ENCODE peak calls at places on chromosomes 12 and 14, in four cellular contexts. One of them, this sample, is unnamed.

GRCh38 chr12:6363330-6364036 is 11.9 kb downstream of the SCNN1A start:
- DNase-seq in neuronal stem cell: no peak
- DNase-seq in IMR-90: peak; percentile 28
- DNase-seq in endodermal cell: peak; percentile 91
- DNase-seq in this sample: peak; percentile 88

GRCh38 chr12:109734219-109735000 is 20.8 kb downstream of the FAM222A start:
- DNase-seq in neuronal stem cell: no peak
- DNase-seq in IMR-90: peak; percentile 1
- DNase-seq in endodermal cell: peak; percentile 97
- DNase-seq in this sample: peak; percentile 62

GRCh38 chr14:106564058-106564643 is 1037.8 kb downstream of the TMEM121 start:
- DNase-seq in neuronal stem cell: no peak
- DNase-seq in IMR-90: no peak
- DNase-seq in endodermal cell: peak; percentile 68
- DNase-seq in this sample: no peak

GRCh38 chr12:115174928-115175327 is 491.0 kb upstream of the TBX3 start:
- DNase-seq in neuronal stem cell: no peak
- DNase-seq in IMR-90: no peak
- DNase-seq in endodermal cell: peak; percentile 70
- DNase-seq in this sample: no peak

GRCh38 chr14:57189070-57189469 is 79.6 kb downstream of the EXOC5 start:
- DNase-seq in neuronal stem cell: no peak
- DNase-seq in IMR-90: peak; percentile 11
- DNase-seq in endodermal cell: no peak
- DNase-seq in this sample: no peak

GRCh38 chr12:94458882-94459772 is 540 bp downstream of the CEP83 start:
- DNase-seq in neuronal stem cell: peak; percentile 2
- DNase-seq in IMR-90: peak; percentile 48
- DNase-seq in endodermal cell: no peak
- DNase-seq in this sample: no peak

GRCh38 chr14:34449819-34450541 is 12.1 kb downstream of the SPTSSA start:
- DNase-seq in neuronal stem cell: no peak
- DNase-seq in IMR-90: no peak
- DNase-seq in endodermal cell: no peak
- DNase-seq in this sample: no peak

GRCh38 chr12:68378859-68379628 is 46.9 kb upstream of the MDM1 start:
- DNase-seq in neuronal stem cell: no peak
- DNase-seq in IMR-90: no peak
- DNase-seq in endodermal cell: no peak
- DNase-seq in this sample: no peak

GRCh38 chr14:34113051-34113511 is 162.2 kb upstream of the EGLN3 start:
- DNase-seq in neuronal stem cell: no peak
- DNase-seq in IMR-90: peak; percentile 31
- DNase-seq in endodermal cell: no peak
- DNase-seq in this sample: no peak

GRCh38 chr12:106417926-106418910 is 60.7 kb downstream of the POLR3B start:
- DNase-seq in neuronal stem cell: no peak
- DNase-seq in IMR-90: peak; percentile 76
- DNase-seq in endodermal cell: peak; percentile 60
- DNase-seq in this sample: no peak

GRCh38 chr14:68409355-68409754 is 383.5 kb downstream of the ZFP36L1 start:
- DNase-seq in neuronal stem cell: no peak
- DNase-seq in IMR-90: no peak
- DNase-seq in endodermal cell: no peak
- DNase-seq in this sample: no peak

GRCh38 chr12:115129727-115130126 is 445.8 kb upstream of the TBX3 start:
- DNase-seq in neuronal stem cell: no peak
- DNase-seq in IMR-90: no peak
- DNase-seq in endodermal cell: no peak
- DNase-seq in this sample: no peak

GRCh38 chr14:31690056-31690455 is 128.9 kb downstream of the NUBPL start:
- DNase-seq in neuronal stem cell: no peak
- DNase-seq in IMR-90: no peak
- DNase-seq in endodermal cell: no peak
- DNase-seq in this sample: no peak

GRCh38 chr12:49342066-49342913 is 4.4 kb upstream of the DNAJC22 start:
- DNase-seq in neuronal stem cell: peak; percentile 93
- DNase-seq in IMR-90: peak; percentile 66
- DNase-seq in endodermal cell: peak; percentile 100
- DNase-seq in this sample: peak; percentile 92

GRCh38 chr12:62832027-62832426 is 102.9 kb downstream of the PPM1H start:
- DNase-seq in neuronal stem cell: no peak
- DNase-seq in IMR-90: no peak
- DNase-seq in endodermal cell: no peak
- DNase-seq in this sample: no peak

GRCh38 chr12:42589465-42590323 is at the start of gene PRICKLE1:
- DNase-seq in neuronal stem cell: peak; percentile 61
- DNase-seq in IMR-90: peak; percentile 60
- DNase-seq in endodermal cell: peak; percentile 80
- DNase-seq in this sample: peak; percentile 79

GRCh38 chr12:113259499-113259953 is 38.3 kb downstream of the TPCN1 start:
- DNase-seq in neuronal stem cell: no peak
- DNase-seq in IMR-90: no peak
- DNase-seq in endodermal cell: peak; percentile 83
- DNase-seq in this sample: peak; percentile 93

GRCh38 chr12:132111641-132112304 is 32.3 kb downstream of the DDX51 start:
- DNase-seq in neuronal stem cell: no peak
- DNase-seq in IMR-90: no peak
- DNase-seq in endodermal cell: peak; percentile 38
- DNase-seq in this sample: no peak

GRCh38 chr14:68268719-68269118 is 449.1 kb downstream of the RAD51B start:
- DNase-seq in neuronal stem cell: no peak
- DNase-seq in IMR-90: no peak
- DNase-seq in endodermal cell: no peak
- DNase-seq in this sample: no peak

GRCh38 chr12:41956353-41956752 is 188.3 kb downstream of the GXYLT1 start:
- DNase-seq in neuronal stem cell: no peak
- DNase-seq in IMR-90: no peak
- DNase-seq in endodermal cell: no peak
- DNase-seq in this sample: no peak

GRCh38 chr12:114340231-114340630 is 65.7 kb downstream of the TBX5 start:
- DNase-seq in neuronal stem cell: no peak
- DNase-seq in IMR-90: peak; percentile 27
- DNase-seq in endodermal cell: no peak
- DNase-seq in this sample: no peak

GRCh38 chr14:64109821-64110554 is 184.2 kb downstream of the ESR2 start:
- DNase-seq in neuronal stem cell: no peak
- DNase-seq in IMR-90: peak; percentile 49
- DNase-seq in endodermal cell: no peak
- DNase-seq in this sample: no peak

GRCh38 chr12:86914716-86915115 is 658.5 kb upstream of the MGAT4C start:
- DNase-seq in neuronal stem cell: peak; percentile 23
- DNase-seq in IMR-90: peak; percentile 58
- DNase-seq in endodermal cell: peak; percentile 74
- DNase-seq in this sample: no peak

GRCh38 chr14:67410313-67410712 is 1.7 kb downstream of the PLEK2 start:
- DNase-seq in neuronal stem cell: no peak
- DNase-seq in IMR-90: no peak
- DNase-seq in endodermal cell: no peak
- DNase-seq in this sample: no peak

GRCh38 chr14:56581041-56581727 is 1.6 kb downstream of the TMEM260 start:
- DNase-seq in neuronal stem cell: no peak
- DNase-seq in IMR-90: no peak
- DNase-seq in endodermal cell: no peak
- DNase-seq in this sample: no peak

GRCh38 chr12:102966200-102966941 is 8.9 kb downstream of the ASCL1 start:
- DNase-seq in neuronal stem cell: no peak
- DNase-seq in IMR-90: no peak
- DNase-seq in endodermal cell: peak; percentile 53
- DNase-seq in this sample: no peak

GRCh38 chr12:31369712-31370521 is 44.0 kb upstream of the SINHCAF start:
- DNase-seq in neuronal stem cell: peak; percentile 32
- DNase-seq in IMR-90: peak; percentile 51
- DNase-seq in endodermal cell: peak; percentile 85
- DNase-seq in this sample: no peak

GRCh38 chr14:23556700-23557440 is 799 bp downstream of the THTPA start:
- DNase-seq in neuronal stem cell: no peak
- DNase-seq in IMR-90: no peak
- DNase-seq in endodermal cell: no peak
- DNase-seq in this sample: peak; percentile 74

GRCh38 chr12:131724534-131724933 is 13.6 kb downstream of the SFSWAP start:
- DNase-seq in neuronal stem cell: no peak
- DNase-seq in IMR-90: peak; percentile 11
- DNase-seq in endodermal cell: no peak
- DNase-seq in this sample: no peak

GRCh38 chr12:84455598-84455997 is 457.0 kb downstream of the SLC6A15 start:
- DNase-seq in neuronal stem cell: no peak
- DNase-seq in IMR-90: no peak
- DNase-seq in endodermal cell: no peak
- DNase-seq in this sample: no peak

GRCh38 chr12:52692253-52692652 is 11.1 kb downstream of the KRT77 start:
- DNase-seq in neuronal stem cell: no peak
- DNase-seq in IMR-90: no peak
- DNase-seq in endodermal cell: peak; percentile 93
- DNase-seq in this sample: no peak

GRCh38 chr12:52690351-52691075 is 10.3 kb upstream of the KRT1 start:
- DNase-seq in neuronal stem cell: no peak
- DNase-seq in IMR-90: no peak
- DNase-seq in endodermal cell: peak; percentile 69
- DNase-seq in this sample: no peak

GRCh38 chr12:52689936-52690335 is 9.7 kb upstream of the KRT1 start:
- DNase-seq in neuronal stem cell: no peak
- DNase-seq in IMR-90: no peak
- DNase-seq in endodermal cell: no peak
- DNase-seq in this sample: no peak

GRCh38 chr12:52691765-52692150 is 11.6 kb upstream of the KRT1 start:
- DNase-seq in neuronal stem cell: no peak
- DNase-seq in IMR-90: no peak
- DNase-seq in endodermal cell: no peak
- DNase-seq in this sample: no peak

GRCh38 chr12:52691076-52691764 is 11.0 kb upstream of the KRT1 start:
- DNase-seq in neuronal stem cell: no peak
- DNase-seq in IMR-90: no peak
- DNase-seq in endodermal cell: peak; percentile 83
- DNase-seq in this sample: peak; percentile 69
- H3K9ac ChIP-seq in neuronal stem cell: peak overlapping the region; percentile 56
- H3K9ac ChIP-seq in IMR-90: no peak overlapping the region
- H3K9ac ChIP-seq in endodermal cell: no peak overlapping the region
- H3K9ac ChIP-seq in this sample: no peak overlapping the region

DNA sequence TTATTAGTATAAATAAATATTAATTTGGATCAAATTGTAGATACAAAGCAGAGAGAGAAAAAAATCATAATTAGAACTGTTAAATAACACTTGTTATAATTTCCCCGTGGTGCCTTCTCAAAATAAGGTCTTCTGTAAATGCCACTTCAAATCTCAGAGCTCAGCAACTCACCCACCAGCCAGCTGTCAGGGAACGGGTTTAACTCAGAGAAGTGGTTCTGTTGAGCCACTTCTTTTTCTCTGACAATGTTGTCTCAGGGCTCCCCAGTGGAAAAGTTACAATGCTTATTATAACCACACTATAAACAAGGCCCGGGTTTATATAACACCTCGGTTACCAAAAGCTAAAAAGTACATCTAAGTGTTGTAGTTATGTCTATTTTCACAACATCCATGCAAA is 452.6 kb downstream of the GLT1D1 start:
- DNase-seq in neuronal stem cell: no peak
- DNase-seq in IMR-90: no peak
- DNase-seq in endodermal cell: no peak
- DNase-seq in this sample: no peak
- H3K9ac ChIP-seq in neuronal stem cell: no peak overlapping the region
- H3K9ac ChIP-seq in IMR-90: no peak overlapping the region
- H3K9ac ChIP-seq in endodermal cell: no peak overlapping the region
- H3K9ac ChIP-seq in this sample: no peak overlapping the region

GRCh38 chr14:89922549-89922907 is 32.0 kb downstream of the EFCAB11 start:
- DNase-seq in neuronal stem cell: no peak
- DNase-seq in IMR-90: no peak
- DNase-seq in endodermal cell: no peak
- DNase-seq in this sample: no peak

GRCh38 chr14:89924224-89924623 is 30.3 kb downstream of the EFCAB11 start:
- DNase-seq in neuronal stem cell: no peak
- DNase-seq in IMR-90: no peak
- DNase-seq in endodermal cell: no peak
- DNase-seq in this sample: no peak

GRCh38 chr14:89921346-89921745 is 33.2 kb downstream of the EFCAB11 start:
- DNase-seq in neuronal stem cell: no peak
- DNase-seq in IMR-90: peak; percentile 37
- DNase-seq in endodermal cell: no peak
- DNase-seq in this sample: no peak

GRCh38 chr14:89920041-89920440 is 34.5 kb downstream of the EFCAB11 start:
- DNase-seq in neuronal stem cell: no peak
- DNase-seq in IMR-90: peak; percentile 70
- DNase-seq in endodermal cell: no peak
- DNase-seq in this sample: no peak

DNA sequence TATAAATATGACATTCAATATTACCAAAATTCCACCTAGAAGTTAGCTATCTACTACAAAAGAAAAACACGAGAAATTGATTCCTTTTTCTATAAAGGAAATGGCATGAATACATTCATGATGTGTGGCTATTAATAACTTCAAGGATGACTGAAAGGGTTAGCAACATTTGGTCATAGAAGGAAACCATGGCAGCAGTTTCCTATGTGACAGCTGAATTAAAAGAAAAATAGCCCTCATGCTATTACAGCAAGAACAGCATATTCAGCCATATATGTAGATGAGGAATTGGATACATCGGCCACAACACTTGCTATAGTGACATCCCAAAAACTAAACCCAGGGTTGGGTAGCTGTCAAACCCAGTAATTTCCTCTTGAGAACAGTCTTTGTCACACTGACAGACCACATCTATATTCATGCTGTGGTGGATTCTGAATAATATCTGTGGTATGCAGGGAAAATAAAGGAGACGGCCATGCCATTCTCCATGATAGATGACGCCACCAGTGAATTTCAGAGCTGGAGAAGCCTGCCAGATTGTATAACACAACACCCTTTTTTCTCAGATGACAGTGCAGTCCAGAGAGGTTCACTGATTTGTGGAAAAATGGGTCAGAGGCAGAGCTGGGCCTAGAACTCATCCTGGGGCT is 32.5 kb downstream of the EFCAB11 start:
- DNase-seq in neuronal stem cell: no peak
- DNase-seq in IMR-90: peak; percentile 87
- DNase-seq in endodermal cell: no peak
- DNase-seq in this sample: no peak
- H3K9ac ChIP-seq in neuronal stem cell: no peak overlapping the region
- H3K9ac ChIP-seq in IMR-90: no peak overlapping the region
- H3K9ac ChIP-seq in endodermal cell: no peak overlapping the region
- H3K9ac ChIP-seq in this sample: no peak overlapping the region

GRCh38 chr14:58749066-58749669 is 111.4 kb downstream of the DACT1 start:
- DNase-seq in neuronal stem cell: no peak
- DNase-seq in IMR-90: peak; percentile 98
- DNase-seq in endodermal cell: no peak
- DNase-seq in this sample: no peak
- H3K9ac ChIP-seq in neuronal stem cell: no peak overlapping the region
- H3K9ac ChIP-seq in IMR-90: no peak overlapping the region
- H3K9ac ChIP-seq in endodermal cell: no peak overlapping the region
- H3K9ac ChIP-seq in this sample: no peak overlapping the region

GRCh38 chr14:100804138-100804537 is 21.8 kb upstream of the MEG3 start:
- DNase-seq in neuronal stem cell: no peak
- DNase-seq in IMR-90: no peak
- DNase-seq in endodermal cell: no peak
- DNase-seq in this sample: no peak
- H3K9ac ChIP-seq in neuronal stem cell: peak overlapping the region; percentile 38
- H3K9ac ChIP-seq in IMR-90: no peak overlapping the region
- H3K9ac ChIP-seq in endodermal cell: no peak overlapping the region
- H3K9ac ChIP-seq in this sample: no peak overlapping the region

This sample was measured in kidney.